ENCODE peak calls at places on chromosomes 1 and 21, in five cellular contexts. One of them, this sample, is unnamed.

GRCh38 chr1:109768335-109768650 is 4.6 kb upstream of the EPS8L3 start:
- DNase-seq in HTR-8/SVneo: no peak
- DNase-seq in NCI-H2107: no peak
- DNase-seq in DMS53: no peak
- DNase-seq in stimulated activated CD4-positive, alpha-beta T cell treated with anti-CD3 and anti-CD28 coated beads, Interleukin-4, amount 100 ng/mL, for 4 hours: no peak
- DNase-seq in this sample: no peak

GRCh38 chr1:30109853-30110252 is 613.5 kb downstream of the MATN1 start:
- DNase-seq in HTR-8/SVneo: no peak
- DNase-seq in NCI-H2107: no peak
- DNase-seq in DMS53: no peak
- DNase-seq in stimulated activated CD4-positive, alpha-beta T cell treated with anti-CD3 and anti-CD28 coated beads, Interleukin-4, amount 100 ng/mL, for 4 hours: no peak
- DNase-seq in this sample: peak

GRCh38 chr1:10250663-10251062 is 40.3 kb downstream of the KIF1B start:
- DNase-seq in HTR-8/SVneo: no peak
- DNase-seq in NCI-H2107: no peak
- DNase-seq in DMS53: no peak
- DNase-seq in stimulated activated CD4-positive, alpha-beta T cell treated with anti-CD3 and anti-CD28 coated beads, Interleukin-4, amount 100 ng/mL, for 4 hours: no peak
- DNase-seq in this sample: no peak

GRCh38 chr1:184296466-184297243 is 90.2 kb upstream of the C1orf21 start:
- DNase-seq in HTR-8/SVneo: no peak
- DNase-seq in NCI-H2107: no peak
- DNase-seq in DMS53: no peak
- DNase-seq in stimulated activated CD4-positive, alpha-beta T cell treated with anti-CD3 and anti-CD28 coated beads, Interleukin-4, amount 100 ng/mL, for 4 hours: no peak
- DNase-seq in this sample: peak

GRCh38 chr1:45926302-45926701 is 122.9 kb downstream of the MAST2 start:
- DNase-seq in HTR-8/SVneo: no peak
- DNase-seq in NCI-H2107: no peak
- DNase-seq in DMS53: no peak
- DNase-seq in stimulated activated CD4-positive, alpha-beta T cell treated with anti-CD3 and anti-CD28 coated beads, Interleukin-4, amount 100 ng/mL, for 4 hours: no peak
- DNase-seq in this sample: no peak

GRCh38 chr1:62810420-62811274 is 26.7 kb downstream of the ATG4C start:
- DNase-seq in HTR-8/SVneo: no peak
- DNase-seq in NCI-H2107: no peak
- DNase-seq in DMS53: no peak
- DNase-seq in stimulated activated CD4-positive, alpha-beta T cell treated with anti-CD3 and anti-CD28 coated beads, Interleukin-4, amount 100 ng/mL, for 4 hours: no peak
- DNase-seq in this sample: no peak

GRCh38 chr1:22652457-22652856 is 579 bp upstream of the C1QB start:
- DNase-seq in HTR-8/SVneo: no peak
- DNase-seq in NCI-H2107: no peak
- DNase-seq in DMS53: no peak
- DNase-seq in stimulated activated CD4-positive, alpha-beta T cell treated with anti-CD3 and anti-CD28 coated beads, Interleukin-4, amount 100 ng/mL, for 4 hours: no peak
- DNase-seq in this sample: no peak

GRCh38 chr1:31523769-31524168 is 52.5 kb upstream of the TINAGL1 start:
- DNase-seq in HTR-8/SVneo: no peak
- DNase-seq in NCI-H2107: no peak
- DNase-seq in DMS53: peak
- DNase-seq in stimulated activated CD4-positive, alpha-beta T cell treated with anti-CD3 and anti-CD28 coated beads, Interleukin-4, amount 100 ng/mL, for 4 hours: no peak
- DNase-seq in this sample: no peak

GRCh38 chr21:26909972-26910371 is 56.9 kb downstream of the ADAMTS5 start:
- DNase-seq in HTR-8/SVneo: peak
- DNase-seq in NCI-H2107: no peak
- DNase-seq in DMS53: peak
- DNase-seq in stimulated activated CD4-positive, alpha-beta T cell treated with anti-CD3 and anti-CD28 coated beads, Interleukin-4, amount 100 ng/mL, for 4 hours: no peak
- DNase-seq in this sample: no peak

GRCh38 chr1:58620926-58621325 is 43.9 kb upstream of the TACSTD2 start:
- DNase-seq in HTR-8/SVneo: no peak
- DNase-seq in NCI-H2107: no peak
- DNase-seq in DMS53: peak
- DNase-seq in stimulated activated CD4-positive, alpha-beta T cell treated with anti-CD3 and anti-CD28 coated beads, Interleukin-4, amount 100 ng/mL, for 4 hours: no peak
- DNase-seq in this sample: no peak

GRCh38 chr1:45001011-45001481 is 10.1 kb downstream of the HECTD3 start:
- DNase-seq in HTR-8/SVneo: no peak
- DNase-seq in NCI-H2107: no peak
- DNase-seq in DMS53: no peak
- DNase-seq in stimulated activated CD4-positive, alpha-beta T cell treated with anti-CD3 and anti-CD28 coated beads, Interleukin-4, amount 100 ng/mL, for 4 hours: no peak
- DNase-seq in this sample: no peak

This sample was measured in HFF-Myc.